ENCODE peak calls at places on chromosome 10, in eight cellular contexts. Q, X, W, A, D, B, I and E are unnamed samples.

GRCh38 chr10:112792487-112793196 is 157.4 kb upstream of the TCF7L2 start:
- DNase-seq in Q (peak), X (peak), W (peak), A (peak), D (no peak), B (no peak), I (no peak), E (no peak)

GRCh38 chr10:129556316-129556715 is 89.3 kb downstream of the MGMT start:
- DNase-seq in Q (no peak), X (no peak), W (no peak), A (no peak), D (no peak), B (no peak), I (no peak), E (no peak)

GRCh38 chr10:118457824-118458428 is 115.8 kb upstream of the FAM204A start:
- DNase-seq in Q (no peak), X (no peak), W (no peak), A (no peak), D (no peak), B (no peak), I (no peak), E (no peak)

GRCh38 chr10:117537436-117537903 is 5.1 kb upstream of the EMX2 start:
- DNase-seq in Q (peak), X (no peak), W (peak), A (no peak), D (no peak), B (peak), I (no peak), E (no peak)

GRCh38 chr10:653991-654646 is 35.3 kb downstream of the DIP2C start:
- DNase-seq in Q (peak), X (no peak), W (no peak), A (no peak), D (peak), B (no peak), I (no peak), E (no peak)

GRCh38 chr10:74103560-74104248 is 46.9 kb downstream of the AP3M1 start:
- DNase-seq in Q (peak), X (no peak), W (no peak), A (no peak), D (no peak), B (peak), I (peak), E (no peak)

GRCh38 chr10:17643339-17643754 is 604 bp upstream of the STAM start:
- DNase-seq in Q (no peak), X (peak), W (peak), A (peak), D (peak), B (peak), I (no peak), E (peak)

GRCh38 chr10:122282909-122283308 is 11.8 kb downstream of the BTBD16 start:
- DNase-seq in Q (no peak), X (peak), W (no peak), A (peak), D (peak), B (no peak), I (no peak), E (peak)

GRCh38 chr10:103757531-103758293 is 97.7 kb downstream of the SH3PXD2A start:
- DNase-seq in Q (peak), X (peak), W (no peak), A (no peak), D (no peak), B (peak), I (no peak), E (no peak)

GRCh38 chr10:116147162-116147906 is 125.7 kb downstream of the GFRA1 start:
- DNase-seq in Q (no peak), X (no peak), W (no peak), A (no peak), D (no peak), B (no peak), I (no peak), E (no peak)

GRCh38 chr10:67722113-67722512 is 26.1 kb upstream of the CTNNA3 start:
- DNase-seq in Q (no peak), X (no peak), W (no peak), A (no peak), D (no peak), B (no peak), I (peak), E (no peak)

GRCh38 chr10:79045566-79046175 is 23.1 kb upstream of the ZMIZ1 start:
- DNase-seq in Q (no peak), X (peak), W (no peak), A (peak), D (no peak), B (no peak), I (no peak), E (no peak)

GRCh38 chr10:114022751-114023150 is 20.9 kb upstream of the ADRB1 start:
- DNase-seq in Q (no peak), X (no peak), W (no peak), A (no peak), D (no peak), B (no peak), I (no peak), E (no peak)

GRCh38 chr10:95635319-95635733 is 21.2 kb downstream of the ALDH18A1 start:
- DNase-seq in Q (no peak), X (no peak), W (no peak), A (no peak), D (no peak), B (no peak), I (no peak), E (no peak)

GRCh38 chr10:69842932-69843331 is 41.2 kb downstream of the COL13A1 start:
- DNase-seq in Q (no peak), X (no peak), W (no peak), A (no peak), D (no peak), B (no peak), I (no peak), E (no peak)

GRCh38 chr10:117441812-117442443 is 66.7 kb upstream of the PDZD8 start:
- DNase-seq in Q (no peak), X (no peak), W (no peak), A (peak), D (no peak), B (no peak), I (peak), E (no peak)

DNA sequence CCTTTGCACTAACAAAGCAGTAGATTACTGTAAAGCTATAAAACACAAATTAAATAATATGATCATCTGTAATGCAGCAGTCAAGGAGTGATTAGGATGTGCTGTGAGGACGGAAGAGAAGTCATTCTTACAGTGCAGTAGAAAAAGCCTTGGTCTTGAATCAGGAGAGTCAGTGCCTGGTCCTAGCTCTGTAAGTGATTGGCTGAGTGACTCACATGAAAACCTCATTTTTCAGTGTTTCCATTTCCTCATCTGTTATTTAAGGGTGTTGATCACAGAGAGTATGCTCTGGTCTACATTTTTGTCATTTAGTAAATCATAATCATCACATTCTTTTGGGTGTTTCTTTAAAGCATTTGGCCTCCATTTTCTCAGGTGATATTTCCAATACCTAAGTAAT is 717.8 kb downstream of the LRMDA start:
- DNase-seq in Q (no peak), X (no peak), W (no peak), A (no peak), D (no peak), B (no peak), I (no peak), E (no peak)
- H3K4me3 ChIP-seq in Q (no peak), X (no peak), W (no peak), A (no peak), D (no peak), B (peak), I (no peak), E (no peak)

GRCh38 chr10:80203835-80204148 is 1.5 kb downstream of the ANXA11 start:
- DNase-seq in Q (no peak), X (no peak), W (no peak), A (no peak), D (no peak), B (no peak), I (no peak), E (no peak)

GRCh38 chr10:80204193-80204714 is 1.1 kb downstream of the ANXA11 start:
- DNase-seq in Q (no peak), X (no peak), W (no peak), A (no peak), D (peak), B (peak), I (peak), E (no peak)

GRCh38 chr10:80201592-80202256 is 3.6 kb downstream of the ANXA11 start:
- DNase-seq in Q (no peak), X (no peak), W (no peak), A (no peak), D (peak), B (no peak), I (no peak), E (no peak)

GRCh38 chr10:80204801-80205477 is 398 bp downstream of the ANXA11 start:
- DNase-seq in Q (no peak), X (peak), W (no peak), A (no peak), D (peak), B (peak), I (peak), E (no peak)

GRCh38 chr10:80202934-80203834 is 2.2 kb downstream of the ANXA11 start:
- DNase-seq in Q (peak), X (peak), W (peak), A (peak), D (peak), B (peak), I (peak), E (peak)
- TF ChIP-seq CTCF in Q (peak), X (no peak), W (no peak), A (no peak), D (no peak), B (peak), I (peak), E (no peak)

DNA sequence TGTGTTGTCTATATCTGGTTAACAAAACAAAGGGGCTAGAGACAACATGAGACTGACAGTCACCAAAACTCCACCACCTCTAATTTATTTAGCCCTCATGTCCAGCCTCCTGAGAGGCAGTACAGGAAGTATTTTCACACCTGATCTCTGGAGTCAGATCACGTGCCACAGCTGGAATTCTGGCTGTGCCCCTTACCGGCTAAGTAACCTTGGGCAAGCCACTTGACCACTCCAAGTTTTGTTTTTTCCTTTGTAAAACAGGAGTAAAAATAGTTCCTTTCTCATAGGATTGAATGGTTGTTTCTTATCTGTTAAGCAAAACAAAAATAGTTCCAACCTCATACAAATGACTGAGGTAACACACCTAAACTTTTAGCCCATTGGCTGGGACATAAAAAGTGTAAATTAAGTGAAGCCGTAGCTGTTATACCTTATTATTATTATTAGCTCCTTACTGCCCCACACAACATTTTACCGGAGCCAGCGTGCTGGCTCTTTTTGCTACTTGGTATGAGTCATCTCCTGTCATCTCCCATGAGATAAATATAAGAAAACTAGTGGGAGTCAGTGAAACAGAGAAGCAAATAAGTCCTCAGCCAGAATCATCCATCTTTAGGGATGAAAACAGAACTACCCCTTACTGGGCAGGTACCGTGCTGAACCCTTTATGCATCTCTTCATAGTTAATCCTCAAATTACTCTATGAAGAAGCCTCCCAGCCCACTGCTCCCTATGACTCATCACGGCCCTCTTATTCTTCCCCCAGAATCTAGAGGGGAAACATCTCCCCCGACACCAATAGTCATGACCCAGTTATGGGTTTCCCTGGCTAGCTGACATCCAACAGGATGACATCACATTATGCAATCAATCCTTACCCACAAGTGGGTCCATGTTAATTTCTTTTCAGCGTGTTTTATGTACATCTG is 44.9 kb downstream of the PPP1R3C start:
- DNase-seq in Q (peak), X (no peak), W (peak), A (no peak), D (no peak), B (no peak), I (no peak), E (no peak)
- H3K4me3 ChIP-seq in Q (no peak), X (no peak), W (no peak), A (no peak), D (no peak), B (no peak), I (no peak), E (peak)

GRCh38 chr10:100715445-100716385 is 29.7 kb upstream of the PAX2 start:
- DNase-seq in Q (no peak), X (peak), W (no peak), A (no peak), D (no peak), B (peak), I (no peak), E (no peak)
- TF ChIP-seq CTCF in Q (no peak), X (no peak), W (no peak), A (no peak), D (no peak), B (no peak), I (no peak), E (no peak)

DNA sequence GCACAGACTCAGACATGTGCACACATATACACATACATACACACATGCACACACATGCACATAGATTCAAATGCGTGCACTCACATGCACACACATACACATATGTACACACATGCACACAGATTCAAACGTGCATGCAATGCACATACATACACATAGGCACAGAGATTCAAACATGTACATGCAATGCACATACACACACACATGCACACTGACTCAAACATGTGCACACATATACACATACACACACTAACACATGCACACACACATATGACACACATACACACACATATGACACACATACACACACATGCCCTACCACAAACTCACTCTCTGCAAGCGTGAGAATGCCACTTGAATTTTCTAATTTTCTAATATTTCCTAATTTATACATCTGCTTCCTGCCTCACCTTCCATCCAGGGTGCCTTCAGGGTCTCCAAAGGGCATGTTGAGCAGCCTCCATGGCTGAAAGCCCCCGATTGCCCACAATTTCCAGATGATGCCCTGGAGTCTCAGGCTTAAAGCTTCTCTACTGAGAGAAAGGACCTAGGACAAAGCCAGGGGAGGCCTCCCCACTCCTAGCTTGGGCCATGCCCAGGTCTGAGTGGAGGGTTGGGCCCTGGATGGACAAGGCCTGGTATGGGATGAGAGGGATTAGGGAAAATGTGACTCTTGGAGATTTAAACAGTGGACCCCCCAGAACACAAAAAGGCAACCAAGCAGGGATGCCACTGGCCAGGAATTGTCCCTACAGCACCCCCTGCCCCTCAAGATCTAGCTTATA is 487.1 kb downstream of the TCERG1L start:
- DNase-seq in Q (no peak), X (no peak), W (no peak), A (no peak), D (no peak), B (no peak), I (no peak), E (no peak)
- H3K4me3 ChIP-seq in Q (no peak), X (no peak), W (no peak), A (no peak), D (no peak), B (no peak), I (no peak), E (no peak)

GRCh38 chr10:21494221-21495001 is 31.1 kb downstream of the SKIDA1 start:
- DNase-seq in Q (peak), X (peak), W (no peak), A (no peak), D (no peak), B (peak), I (no peak), E (peak)
- TF ChIP-seq CTCF in Q (peak), X (no peak), W (no peak), A (no peak), D (no peak), B (no peak), I (no peak), E (no peak)

DNA sequence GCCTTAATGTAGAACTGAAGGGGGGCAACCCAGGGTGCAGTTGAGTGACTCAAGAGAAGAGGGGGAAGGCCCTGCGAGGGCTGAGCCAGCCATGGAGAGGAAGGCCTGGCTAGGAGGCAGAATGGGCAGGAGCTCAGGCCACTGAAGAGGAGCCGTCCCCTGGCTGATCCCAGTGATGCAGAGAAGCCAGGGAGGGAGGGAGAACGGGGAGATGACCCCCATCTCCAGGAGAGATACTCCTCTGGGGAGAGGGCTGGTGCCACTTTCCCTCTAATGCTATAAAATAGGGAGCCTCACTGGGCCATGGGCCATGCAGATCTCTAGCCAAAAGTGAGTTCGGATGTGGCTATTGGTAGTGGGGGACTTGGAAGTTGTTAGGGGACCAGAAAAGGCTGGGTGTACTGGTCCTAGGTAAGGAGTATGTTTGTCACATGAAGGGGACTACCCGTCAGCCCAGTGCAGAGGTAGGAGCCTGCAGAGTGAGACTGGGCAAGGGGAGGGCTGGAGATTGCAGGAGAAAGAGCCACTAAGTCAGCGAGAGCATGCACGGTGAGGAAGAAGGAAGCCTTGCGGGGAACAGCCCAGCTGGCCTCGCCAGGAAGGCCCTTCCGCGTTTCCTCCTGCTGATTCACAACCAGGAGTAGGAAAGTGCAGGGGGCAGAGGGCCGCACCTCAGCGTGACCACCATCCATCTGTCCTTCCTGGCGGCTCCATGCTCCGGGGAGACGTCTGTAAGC is 347.6 kb downstream of the TCERG1L start:
- DNase-seq in Q (no peak), X (no peak), W (no peak), A (no peak), D (no peak), B (no peak), I (no peak), E (no peak)
- H3K4me3 ChIP-seq in Q (no peak), X (no peak), W (no peak), A (no peak), D (no peak), B (no peak), I (no peak), E (no peak)

GRCh38 chr10:106396192-106396591 is 768.3 kb downstream of the SORCS1 start:
- DNase-seq in Q (no peak), X (no peak), W (no peak), A (no peak), D (no peak), B (no peak), I (no peak), E (no peak)

GRCh38 chr10:106401967-106402366 is 762.5 kb downstream of the SORCS1 start:
- DNase-seq in Q (no peak), X (no peak), W (no peak), A (no peak), D (no peak), B (no peak), I (no peak), E (no peak)

GRCh38 chr10:106402455-106402854 is 762.1 kb downstream of the SORCS1 start:
- DNase-seq in Q (no peak), X (no peak), W (no peak), A (no peak), D (no peak), B (no peak), I (no peak), E (no peak)

GRCh38 chr10:106399112-106399511 is 765.4 kb downstream of the SORCS1 start:
- DNase-seq in Q (no peak), X (no peak), W (no peak), A (no peak), D (no peak), B (no peak), I (no peak), E (no peak)

GRCh38 chr10:106401161-106401560 is 763.3 kb downstream of the SORCS1 start:
- DNase-seq in Q (peak), X (no peak), W (no peak), A (no peak), D (no peak), B (peak), I (no peak), E (no peak)
- TF ChIP-seq CTCF in Q (no peak), X (no peak), W (no peak), A (no peak), D (peak), B (peak), I (peak), E (no peak)